ENCODE peak calls at places on chromosome 7, in seven cellular contexts. P is M059J, G is posterior cingulate gyrus, C is ecto neural progenitor cell, B is Right ventricle myocardium superior, I is adipocyte, K is sigmoid colon. W is an unnamed sample.

GRCh38 chr7:28179081-28180030 is 1.2 kb downstream of the JAZF1 start:
- DNase-seq in K (peak; percentile 84), G (peak; percentile 67), C (peak; percentile 74), I (peak; percentile 88), P (peak; percentile 63), B (peak; percentile 88), W (peak; percentile 78)

GRCh38 chr7:7693881-7694280 is 24.5 kb downstream of the RPA3 start:
- DNase-seq in K (no peak), C (no peak), I (peak; percentile 72), B (no peak), P (peak; percentile 84), G (no peak), W (no peak)

GRCh38 chr7:123945938-123946337 is 20.9 kb downstream of the SPAM1 start:
- DNase-seq in I (no peak), C (no peak), B (no peak), G (no peak), P (no peak), K (no peak), W (no peak)

GRCh38 chr7:48472640-48473039 is 301.4 kb downstream of the ABCA13 start:
- DNase-seq in B (no peak), P (no peak), C (no peak), K (no peak), G (no peak), I (no peak), W (no peak)

GRCh38 chr7:48441848-48442492 is 270.7 kb downstream of the ABCA13 start:
- DNase-seq in B (no peak), K (no peak), C (no peak), G (no peak), P (no peak), I (no peak), W (no peak)

GRCh38 chr7:157087646-157088045 is 51.1 kb upstream of the UBE3C start:
- DNase-seq in K (no peak), P (no peak), B (no peak), G (no peak), I (no peak), C (no peak), W (peak; percentile 20)

GRCh38 chr7:102321351-102322201 is 34.7 kb downstream of the SPDYE6 start:
- DNase-seq in C (peak; percentile 68), G (no peak), I (no peak), K (no peak), B (no peak), P (no peak), W (no peak)

GRCh38 chr7:93315896-93316295 is 83.7 kb downstream of the VPS50 start:
- DNase-seq in P (peak; percentile 43), G (no peak), B (no peak), K (no peak), C (no peak), I (peak; percentile 18), W (no peak)

GRCh38 chr7:105674200-105675030 is 93.1 kb upstream of the EFCAB10 start:
- DNase-seq in B (no peak), I (no peak), C (no peak), G (no peak), P (no peak), K (no peak), W (peak; percentile 40)

GRCh38 chr7:139915301-139915863 is 86.3 kb downstream of the TBXAS1 start:
- DNase-seq in K (no peak), B (no peak), I (peak; percentile 19), C (no peak), G (no peak), P (peak; percentile 10), W (no peak)

GRCh38 chr7:96887426-96887825 is 117.9 kb upstream of the DLX6 start:
- DNase-seq in G (no peak), I (peak; percentile 39), C (no peak), K (no peak), B (no peak), P (peak; percentile 48), W (no peak)

GRCh38 chr7:79531116-79531515 is 77.6 kb upstream of the MAGI2 start:
- DNase-seq in K (no peak), B (no peak), P (no peak), C (no peak), I (no peak), G (no peak), W (no peak)

GRCh38 chr7:102444961-102445673 is 11.7 kb downstream of the ORAI2 start:
- DNase-seq in B (no peak), P (no peak), I (no peak), C (no peak), K (no peak), G (no peak), W (no peak)

GRCh38 chr7:94375167-94375566 is 19.5 kb upstream of the COL1A2 start:
- DNase-seq in B (peak; percentile 43), G (no peak), C (peak; percentile 55), I (peak; percentile 96), K (peak; percentile 94), P (peak; percentile 93), W (no peak)

GRCh38 chr7:45885264-45885882 is 2.9 kb upstream of the IGFBP1 start:
- DNase-seq in G (no peak), B (no peak), C (no peak), K (no peak), P (peak; percentile 34), I (peak; percentile 19), W (no peak)

GRCh38 chr7:57426629-57427003 is 23.4 kb upstream of the ZNF716 start:
- DNase-seq in I (no peak), C (no peak), P (no peak), G (no peak), K (no peak), B (no peak), W (no peak)

GRCh38 chr7:24877790-24878311 is 102.1 kb downstream of the OSBPL3 start:
- DNase-seq in G (peak; percentile 33), P (no peak), I (no peak), K (no peak), C (no peak), B (no peak), W (peak; percentile 11)

GRCh38 chr7:909358-910329 is 33.3 kb downstream of the GET4 start:
- DNase-seq in I (peak; percentile 54), C (no peak), P (no peak), G (peak; percentile 67), B (peak; percentile 87), K (peak; percentile 87), W (peak; percentile 71)

GRCh38 chr7:158329014-158329610 is 258.5 kb downstream of the PTPRN2 start:
- DNase-seq in K (no peak), I (no peak), B (no peak), C (peak; percentile 42), G (no peak), P (no peak), W (no peak)

W was measured in adrenal gland.